ENCODE peak calls at places on chromosomes 16 and 17, in nine cellular contexts. Y is MM.1S, S is ascending aorta, Z is fibroblast of lung, K is heart right ventricle, R is GM12864, Q is upper lobe of right lung, I is endothelial cell of umbilical vein, L is tibial nerve. P is an unnamed sample.

GRCh38 chr17:56819431-56820145 is 14.1 kb downstream of the C17orf67 start:
- DNase-seq in Y (peak), S (peak), Z (peak), K (no peak), R (peak), Q (no peak), I (peak), L (peak), P (no peak)

GRCh38 chr17:9144502-9145233 is 123.4 kb downstream of the NTN1 start:
- DNase-seq in Y (no peak), S (no peak), Z (no peak), K (no peak), R (no peak), Q (no peak), I (no peak), L (no peak), P (no peak)

GRCh38 chr16:13866073-13866472 is 53.9 kb upstream of the ERCC4 start:
- DNase-seq in Y (peak), S (peak), Z (peak), K (peak), R (peak), Q (peak), I (peak), L (no peak), P (peak)

GRCh38 chr17:80647746-80648145 is 103.1 kb downstream of the RPTOR start:
- DNase-seq in Y (no peak), S (no peak), Z (peak), K (no peak), R (no peak), Q (no peak), I (no peak), L (no peak), P (no peak)

GRCh38 chr17:38416840-38417209 is 11.4 kb upstream of the ARHGAP23 start:
- DNase-seq in Y (no peak), S (no peak), Z (no peak), K (no peak), R (no peak), Q (peak), I (no peak), L (no peak), P (no peak)

GRCh38 chr16:89142474-89143197 is 28.9 kb upstream of the CDH15 start:
- DNase-seq in Y (no peak), S (no peak), Z (peak), K (no peak), R (no peak), Q (peak), I (no peak), L (no peak), P (no peak)

GRCh38 chr17:73380439-73381106 is 68.8 kb upstream of the CDC42EP4 start:
- DNase-seq in Y (no peak), S (no peak), Z (no peak), K (no peak), R (no peak), Q (no peak), I (no peak), L (no peak), P (no peak)

GRCh38 chr17:20063665-20064648 is 54.8 kb downstream of the SPECC1 start:
- DNase-seq in Y (peak), S (peak), Z (peak), K (peak), R (peak), Q (peak), I (no peak), L (peak), P (peak)

GRCh38 chr17:1000597-1001490 is 3.9 kb downstream of the TIMM22 start:
- DNase-seq in Y (no peak), S (peak), Z (peak), K (no peak), R (no peak), Q (no peak), I (peak), L (no peak), P (no peak)

GRCh38 chr16:67489401-67490083 is 6.2 kb upstream of the AGRP start:
- DNase-seq in Y (no peak), S (no peak), Z (no peak), K (no peak), R (no peak), Q (no peak), I (no peak), L (no peak), P (no peak)

GRCh38 chr16:81493755-81494433 is 49.3 kb downstream of the CMIP start:
- DNase-seq in Y (no peak), S (no peak), Z (peak), K (no peak), R (no peak), Q (no peak), I (peak), L (no peak), P (no peak)

GRCh38 chr16:63067141-63067540 is 1030.9 kb upstream of the CDH8 start:
- DNase-seq in Y (peak), S (no peak), Z (no peak), K (no peak), R (no peak), Q (no peak), I (no peak), L (no peak), P (no peak)

GRCh38 chr16:86597880-86598606 is 19.7 kb downstream of the FOXL1 start:
- DNase-seq in Y (no peak), S (peak), Z (no peak), K (no peak), R (no peak), Q (no peak), I (no peak), L (no peak), P (no peak)

GRCh38 chr16:71894229-71894920 is 956 bp upstream of the IST1 start:
- DNase-seq in Y (peak), S (peak), Z (peak), K (no peak), R (no peak), Q (peak), I (peak), L (peak), P (peak)

GRCh38 chr17:57097832-57098421 is 12.9 kb downstream of the AKAP1 start:
- DNase-seq in Y (no peak), S (peak), Z (peak), K (no peak), R (no peak), Q (no peak), I (peak), L (no peak), P (no peak)

GRCh38 chr16:48535831-48536599 is 74.0 kb downstream of the N4BP1 start:
- DNase-seq in Y (peak), S (peak), Z (peak), K (peak), R (no peak), Q (peak), I (no peak), L (peak), P (no peak)

GRCh38 chr16:55351936-55352335 is 27.9 kb downstream of the IRX6 start:
- DNase-seq in Y (no peak), S (no peak), Z (no peak), K (no peak), R (no peak), Q (no peak), I (no peak), L (no peak), P (no peak)

GRCh38 chr17:1647802-1648581 is 1.7 kb downstream of the RILP start:
- DNase-seq in Y (no peak), S (peak), Z (no peak), K (peak), R (no peak), Q (peak), I (peak), L (no peak), P (no peak)

GRCh38 chr16:27759301-27759871 is 209.4 kb downstream of the KATNIP start:
- DNase-seq in Y (no peak), S (peak), Z (peak), K (no peak), R (no peak), Q (no peak), I (peak), L (no peak), P (no peak)

GRCh38 chr16:2152695-2153506 is 2.7 kb upstream of the TRAF7 start:
- DNase-seq in Y (peak), S (no peak), Z (no peak), K (no peak), R (no peak), Q (no peak), I (no peak), L (no peak), P (no peak)

GRCh38 chr16:129075-129474 is 9.4 kb downstream of the NPRL3 start:
- DNase-seq in Y (no peak), S (no peak), Z (no peak), K (no peak), R (no peak), Q (no peak), I (no peak), L (no peak), P (no peak)

GRCh38 chr17:78751447-78752067 is 30.5 kb downstream of the CYTH1 start:
- DNase-seq in Y (peak), S (no peak), Z (no peak), K (no peak), R (no peak), Q (no peak), I (no peak), L (no peak), P (no peak)

DNA sequence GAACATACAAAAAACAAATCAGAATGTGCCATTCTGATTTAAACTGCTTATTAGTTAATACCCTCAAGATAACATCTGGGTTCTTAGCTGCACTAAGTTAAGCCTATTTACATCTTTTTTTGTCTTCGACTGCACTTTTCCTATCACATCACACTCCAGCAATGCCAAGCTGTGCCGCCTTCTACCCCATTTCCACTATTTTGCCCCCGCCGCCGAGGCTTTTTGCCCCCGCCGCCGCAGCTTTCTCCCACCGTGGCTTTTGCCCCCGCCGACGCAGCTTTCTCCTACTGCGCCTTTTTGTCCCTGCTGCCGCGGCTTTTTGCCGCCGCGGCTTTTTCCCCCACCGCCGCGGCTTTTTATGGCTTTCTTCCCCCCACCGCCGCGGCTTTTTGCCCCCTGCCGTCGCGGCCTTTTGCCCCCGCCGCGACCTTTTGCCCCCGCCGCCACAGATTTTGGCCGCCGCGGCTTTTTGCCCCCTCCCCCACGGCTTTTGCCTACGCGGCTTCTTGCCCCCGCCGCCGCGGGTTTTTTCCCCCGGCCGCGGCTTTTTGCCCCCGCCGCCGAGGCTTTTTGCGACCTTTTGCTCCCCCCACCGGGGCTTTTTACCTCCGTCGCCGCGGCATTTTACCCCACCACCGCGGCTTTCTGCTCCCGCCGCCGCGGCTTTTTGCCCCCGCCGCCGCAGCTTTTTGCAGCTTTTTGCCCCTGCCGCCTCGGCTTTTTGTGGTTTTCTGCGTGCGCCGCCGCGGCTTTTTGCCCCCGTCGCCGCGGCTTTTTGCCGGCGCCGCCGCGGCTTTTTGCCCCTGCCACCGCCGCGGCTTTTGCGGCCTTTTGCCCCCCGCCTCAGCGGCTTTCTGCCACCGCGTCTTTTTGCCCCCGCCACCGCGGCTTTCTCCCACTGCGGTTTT is 331.4 kb upstream of the WSB1 start:
- DNase-seq in Y (no peak), S (no peak), Z (no peak), K (no peak), R (no peak), Q (no peak), I (no peak), L (no peak), P (no peak)
- H3K4me3 ChIP-seq in Y (peak), S (no peak), Z (no peak), K (no peak), R (no peak), Q (no peak), I (no peak), L (no peak), P (no peak)

GRCh38 chr17:29243792-29244191 is 2.9 kb upstream of the CRYBA1 start:
- DNase-seq in Y (no peak), S (no peak), Z (peak), K (no peak), R (no peak), Q (no peak), I (no peak), L (no peak), P (no peak)

GRCh38 chr17:29242790-29243189 is 3.9 kb upstream of the CRYBA1 start:
- DNase-seq in Y (no peak), S (no peak), Z (no peak), K (no peak), R (no peak), Q (no peak), I (no peak), L (no peak), P (no peak)

GRCh38 chr17:29242051-29242450 is 4.6 kb upstream of the CRYBA1 start:
- DNase-seq in Y (no peak), S (no peak), Z (no peak), K (no peak), R (no peak), Q (no peak), I (no peak), L (no peak), P (no peak)

GRCh38 chr17:29240477-29240876 is 6.2 kb upstream of the CRYBA1 start:
- DNase-seq in Y (no peak), S (no peak), Z (no peak), K (no peak), R (no peak), Q (no peak), I (no peak), L (no peak), P (no peak)

GRCh38 chr17:29241015-29241963 is 5.4 kb upstream of the CRYBA1 start:
- DNase-seq in Y (no peak), S (peak), Z (peak), K (no peak), R (no peak), Q (no peak), I (peak), L (no peak), P (no peak)
- TF ChIP-seq CTCF in Y (no peak), S (no peak), Z (no peak), K (no peak), R (no peak), Q (no peak), I (no peak), L (no peak), P (no peak)

DNA sequence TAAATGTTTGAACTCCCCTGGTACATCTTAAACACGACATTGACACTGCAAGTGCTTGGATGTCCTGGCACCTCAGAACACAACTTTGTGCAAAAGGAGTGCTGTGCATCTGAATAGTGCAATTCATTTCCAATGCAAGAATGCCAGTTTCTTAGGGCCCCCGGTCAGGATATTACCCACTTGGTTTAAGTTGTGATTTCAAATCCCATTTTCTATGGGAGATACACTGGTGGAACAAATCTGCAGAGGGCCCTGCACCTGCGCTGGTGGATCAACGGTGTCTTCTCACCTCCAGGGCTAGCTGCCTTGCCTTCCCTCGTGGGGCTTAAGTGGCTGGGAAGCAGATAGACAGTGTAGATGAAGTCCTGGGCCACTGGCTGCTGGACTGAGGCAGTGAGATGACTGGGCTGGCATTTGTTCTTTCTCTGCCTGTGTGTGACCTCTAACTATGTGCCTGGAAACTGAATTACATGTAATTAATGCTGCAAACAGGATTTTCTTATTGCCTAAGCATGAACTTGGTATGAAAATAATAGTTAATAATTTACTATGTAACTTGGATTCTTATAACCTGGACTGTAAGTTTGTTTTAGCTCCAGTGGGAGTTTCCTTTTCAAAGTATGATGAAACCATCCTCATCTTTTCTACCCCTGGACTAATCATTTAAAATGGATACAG is 20.9 kb downstream of the HAPSTR1 start:
- DNase-seq in Y (no peak), S (no peak), Z (no peak), K (no peak), R (no peak), Q (no peak), I (no peak), L (no peak), P (no peak)
- H3K4me3 ChIP-seq in Y (no peak), S (peak), Z (no peak), K (no peak), R (no peak), Q (no peak), I (no peak), L (no peak), P (no peak)

GRCh38 chr16:66194866-66195265 is 171.6 kb upstream of the CDH5 start:
- DNase-seq in Y (no peak), S (no peak), Z (no peak), K (no peak), R (no peak), Q (no peak), I (no peak), L (no peak), P (no peak)

GRCh38 chr16:66189951-66190350 is 176.5 kb upstream of the CDH5 start:
- DNase-seq in Y (no peak), S (no peak), Z (peak), K (no peak), R (no peak), Q (no peak), I (peak), L (no peak), P (no peak)

GRCh38 chr16:66193543-66194229 is 172.8 kb upstream of the CDH5 start:
- DNase-seq in Y (no peak), S (no peak), Z (no peak), K (no peak), R (no peak), Q (no peak), I (no peak), L (no peak), P (no peak)

GRCh38 chr16:66190411-66190810 is 176.1 kb upstream of the CDH5 start:
- DNase-seq in Y (no peak), S (no peak), Z (no peak), K (no peak), R (no peak), Q (no peak), I (no peak), L (no peak), P (no peak)

DNA sequence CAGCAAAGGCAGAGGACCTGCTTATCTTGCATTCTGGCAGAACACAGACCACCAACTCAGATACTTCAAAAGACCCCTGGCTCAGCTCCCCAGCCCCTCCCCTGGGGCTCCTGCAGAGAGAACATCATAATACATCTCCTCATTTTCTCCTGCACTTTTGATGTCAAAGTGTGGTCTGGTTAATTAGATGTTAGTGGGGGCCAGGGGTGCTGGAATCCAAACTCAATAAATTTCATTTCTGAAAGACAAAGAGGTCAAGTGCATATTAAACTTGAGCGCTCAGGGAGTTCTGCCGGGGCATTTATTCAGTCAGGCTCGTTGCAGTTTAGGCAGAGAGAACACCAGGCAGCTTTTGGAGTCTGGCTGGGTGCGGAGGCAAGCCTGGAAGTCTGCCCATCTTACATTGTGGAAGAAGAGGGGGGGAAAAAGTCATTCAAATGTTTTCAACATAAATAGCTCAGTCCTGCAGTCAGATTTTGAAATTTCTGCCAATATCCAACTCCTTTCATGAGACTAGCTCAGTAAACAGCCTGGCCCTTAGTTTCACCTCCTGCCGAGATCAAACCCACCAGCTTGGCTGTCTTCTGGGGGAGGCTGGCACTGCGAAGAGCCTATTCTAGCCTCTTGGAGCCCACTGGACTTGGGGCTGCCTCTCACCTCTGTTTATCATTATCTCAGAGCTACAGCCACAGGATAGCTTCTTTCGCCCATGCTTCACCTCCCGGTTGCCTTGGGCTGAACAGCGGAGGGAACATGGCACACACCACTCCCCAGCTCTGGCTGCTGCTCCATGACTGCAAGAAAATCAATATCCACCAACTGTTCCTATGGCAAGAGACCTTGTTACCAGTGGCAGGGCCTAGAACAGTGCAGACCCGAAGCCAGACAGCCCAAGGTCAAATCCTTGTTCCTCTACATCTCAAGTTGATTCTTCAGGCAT is 177.4 kb upstream of the CDH5 start:
- DNase-seq in Y (no peak), S (no peak), Z (peak), K (no peak), R (no peak), Q (no peak), I (no peak), L (peak), P (no peak)
- TF ChIP-seq CTCF in Y (no peak), S (no peak), Z (no peak), K (no peak), R (no peak), Q (no peak), I (no peak), L (no peak), P (no peak)

GRCh38 chr17:40065041-40065770 is 2.4 kb downstream of the THRA start:
- DNase-seq in Y (no peak), S (no peak), Z (peak), K (no peak), R (no peak), Q (no peak), I (peak), L (no peak), P (no peak)
- H3K4me3 ChIP-seq in Y (no peak), S (peak), Z (peak), K (peak), R (no peak), Q (peak), I (no peak), L (peak), P (no peak)